ENCODE peak calls at places on chromosomes 6 and 20, in eight cellular contexts. F is SK-N-SH, P is HepG2, T is endothelial cell of umbilical vein, E is stomach, Y is suprapubic skin, X is HCT116, B is sigmoid colon. A is an unnamed sample. For H3K4me1, the result is how much of the 10 kb centered on the place peaks cover.

GRCh38 chr6:27617700-27618689 is 145.1 kb upstream of the ZNF184 start:
- DNase-seq in F (no peak), P (no peak), T (peak), E (no peak), Y (no peak), X (peak), B (no peak), A (no peak)

GRCh38 chr6:98844244-98845161 is 10.1 kb downstream of the POU3F2 start:
- DNase-seq in F (peak), P (no peak), T (no peak), E (no peak), Y (no peak), X (no peak), B (no peak), A (no peak)

GRCh38 chr6:30344868-30345671 is at the start of gene RPP21:
- DNase-seq in F (peak), P (peak), T (peak), E (peak), Y (peak), X (peak), B (peak), A (peak)

GRCh38 chr6:139650941-139651340 is 276.5 kb upstream of the CITED2 start:
- DNase-seq in F (peak), P (no peak), T (no peak), E (no peak), Y (no peak), X (no peak), B (no peak), A (no peak)

GRCh38 chr20:54294094-54294493 is 86.2 kb downstream of the PFDN4 start:
- DNase-seq in F (no peak), P (no peak), T (no peak), E (no peak), Y (no peak), X (no peak), B (no peak), A (no peak)

GRCh38 chr6:87832025-87832825 is 130.2 kb upstream of the AKIRIN2 start:
- DNase-seq in F (peak), P (no peak), T (peak), E (no peak), Y (no peak), X (no peak), B (no peak), A (no peak)

GRCh38 chr20:52747736-52748135 is 224.4 kb upstream of the TSHZ2 start:
- DNase-seq in F (peak), P (peak), T (no peak), E (no peak), Y (no peak), X (no peak), B (no peak), A (no peak)

GRCh38 chr6:31558631-31559500 is 11.5 kb downstream of the NFKBIL1 start:
- DNase-seq in F (no peak), P (no peak), T (peak), E (no peak), Y (no peak), X (no peak), B (peak), A (no peak)

GRCh38 chr20:9407805-9408421 is 106.5 kb upstream of the LAMP5 start:
- DNase-seq in F (peak), P (peak), T (peak), E (peak), Y (no peak), X (peak), B (no peak), A (peak)

GRCh38 chr6:141758430-141758829 is 374.3 kb upstream of the GJE1 start:
- DNase-seq in F (no peak), P (no peak), T (no peak), E (no peak), Y (no peak), X (no peak), B (no peak), A (no peak)

GRCh38 chr6:141752677-141753076 is 380.0 kb upstream of the GJE1 start:
- DNase-seq in F (no peak), P (no peak), T (no peak), E (no peak), Y (no peak), X (no peak), B (no peak), A (no peak)

GRCh38 chr6:141753180-141753579 is 379.5 kb upstream of the GJE1 start:
- DNase-seq in F (no peak), P (no peak), T (no peak), E (no peak), Y (no peak), X (no peak), B (no peak), A (no peak)
- TF ChIP-seq POLR2AphosphoS5 in F (no peak), P (no peak), T (no peak), E (no peak), Y (no peak), X (no peak), B (no peak), A (no peak)

DNA sequence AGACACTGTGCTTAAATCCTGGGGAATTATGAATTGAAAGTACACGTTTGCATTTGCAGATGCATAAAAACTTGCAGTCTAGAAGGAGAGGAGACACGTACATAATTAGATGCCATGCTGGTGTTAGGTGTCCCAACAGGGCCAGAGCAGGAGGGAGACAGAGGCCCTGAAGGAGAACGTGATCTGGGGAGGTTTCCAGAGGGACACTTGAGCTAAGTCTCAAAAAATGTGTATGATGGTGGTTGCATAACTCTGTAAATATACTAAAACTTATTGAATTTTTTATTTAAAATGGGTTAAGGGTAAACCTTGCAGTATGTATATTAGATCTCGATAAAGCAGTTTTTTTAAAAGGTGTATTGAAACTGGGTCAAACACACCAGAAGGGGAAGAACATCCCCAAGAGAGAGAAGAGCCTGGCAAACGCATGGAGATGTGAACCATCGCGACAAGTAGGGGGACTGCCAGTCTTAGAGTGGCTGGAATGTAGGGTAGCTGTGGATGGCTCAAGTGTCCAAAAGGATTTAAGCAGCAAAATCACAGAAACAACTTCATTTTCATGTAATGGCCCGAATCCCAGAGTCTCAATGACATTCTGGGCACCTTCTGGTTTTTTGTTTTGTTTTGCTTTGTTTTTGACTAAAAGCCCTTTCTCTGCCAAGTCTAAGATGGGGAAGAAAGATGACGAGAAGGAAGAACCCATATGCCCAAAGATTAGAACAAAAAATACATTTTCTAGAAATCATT is 15.3 kb downstream of the TRAF3IP2 start:
- DNase-seq in F (no peak), P (no peak), T (no peak), E (no peak), Y (no peak), X (no peak), B (no peak), A (no peak)
- H3K4me1 ChIP-seq in F (under half), P (under half), T (under half), E (half or more), Y (half or more), X (half or more), B (under half), A (under half)

DNA sequence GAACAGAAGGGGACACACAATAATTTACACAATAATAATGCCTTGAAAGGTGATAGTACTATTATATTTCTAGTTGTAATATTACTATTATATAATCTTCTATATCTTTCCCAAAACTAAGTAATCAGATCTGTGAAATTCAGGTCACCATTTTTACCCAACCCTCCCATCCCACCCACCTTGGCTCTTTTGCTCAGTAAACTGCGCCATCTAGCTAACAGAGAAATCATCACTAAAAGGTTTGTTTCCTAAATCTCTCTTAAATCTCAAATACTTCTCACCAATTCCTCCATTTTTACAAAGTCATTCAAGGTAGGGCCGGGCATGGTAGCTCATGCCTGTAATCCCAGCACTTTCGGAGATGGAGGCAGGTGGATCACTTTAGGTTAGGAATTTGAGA is 83.4 kb downstream of the CDK19 start:
- DNase-seq in F (no peak), P (no peak), T (no peak), E (no peak), Y (no peak), X (no peak), B (no peak), A (no peak)
- TF ChIP-seq CTCF in F (no peak), P (peak), T (no peak), E (no peak), Y (no peak), X (no peak), B (no peak), A (no peak)

GRCh38 chr6:40791004-40791403 is 203.8 kb upstream of the LRFN2 start:
- DNase-seq in F (no peak), P (no peak), T (no peak), E (no peak), Y (no peak), X (peak), B (no peak), A (no peak)
- TF ChIP-seq POLR2AphosphoS5 in F (no peak), P (no peak), T (no peak), E (no peak), Y (no peak), X (no peak), B (no peak), A (no peak)

GRCh38 chr6:14655990-14656640 is 538.5 kb downstream of the CD83 start:
- DNase-seq in F (no peak), P (no peak), T (no peak), E (no peak), Y (no peak), X (no peak), B (no peak), A (no peak)

GRCh38 chr6:14658909-14659561 is 541.5 kb downstream of the CD83 start:
- DNase-seq in F (no peak), P (no peak), T (no peak), E (no peak), Y (no peak), X (no peak), B (no peak), A (no peak)

GRCh38 chr6:14656676-14657075 is 539.1 kb downstream of the CD83 start:
- DNase-seq in F (no peak), P (no peak), T (no peak), E (no peak), Y (no peak), X (no peak), B (no peak), A (no peak)

GRCh38 chr6:14655201-14655988 is 537.8 kb downstream of the CD83 start:
- DNase-seq in F (no peak), P (no peak), T (no peak), E (no peak), Y (no peak), X (no peak), B (no peak), A (no peak)

GRCh38 chr6:14658030-14658429 is 540.5 kb downstream of the CD83 start:
- DNase-seq in F (no peak), P (no peak), T (no peak), E (no peak), Y (no peak), X (no peak), B (no peak), A (no peak)
- H3K4me1 ChIP-seq in F (under half), P (under half), T (under half), E (under half), Y (under half), X (under half), B (under half), A (under half)

DNA sequence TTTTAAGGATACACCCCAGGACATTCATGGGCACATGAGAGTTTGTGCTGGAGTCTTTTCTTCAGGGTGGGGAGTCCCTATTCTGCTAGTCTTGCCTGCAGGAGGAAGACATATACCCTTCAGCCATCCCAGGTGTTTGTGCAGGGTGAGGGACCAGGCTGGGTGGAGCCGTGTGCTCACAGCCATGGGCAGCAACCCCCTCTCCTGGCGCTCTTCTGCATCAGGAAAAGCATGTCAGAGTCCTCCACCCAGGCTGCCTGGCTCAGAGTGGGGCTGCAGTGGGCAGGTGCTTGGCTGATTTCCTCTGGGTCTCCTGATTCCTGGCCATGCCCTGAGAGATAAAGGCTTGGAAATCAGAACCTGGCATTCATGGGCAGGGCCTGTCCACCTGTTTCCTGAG is 22.7 kb upstream of the MLN start:
- DNase-seq in F (no peak), P (no peak), T (no peak), E (peak), Y (no peak), X (no peak), B (no peak), A (no peak)
- TF ChIP-seq CTCF in F (no peak), P (peak), T (no peak), E (no peak), Y (no peak), X (no peak), B (no peak), A (no peak)

GRCh38 chr20:22717466-22717865 is 133.1 kb upstream of the FOXA2 start:
- DNase-seq in F (no peak), P (no peak), T (peak), E (peak), Y (no peak), X (no peak), B (no peak), A (no peak)
- TF ChIP-seq POLR2AphosphoS5 in F (no peak), P (no peak), T (peak), E (no peak), Y (no peak), X (no peak), B (no peak), A (no peak)

GRCh38 chr6:35725721-35726438 is 11.0 kb upstream of the ARMC12 start:
- DNase-seq in F (no peak), P (peak), T (no peak), E (peak), Y (peak), X (no peak), B (peak), A (peak)
- H3K4me1 ChIP-seq in F (under half), P (half or more), T (under half), E (half or more), Y (half or more), X (half or more), B (under half), A (half or more)

GRCh38 chr6:147222160-147222838 is 18.1 kb downstream of the STXBP5 start:
- DNase-seq in F (no peak), P (peak), T (peak), E (no peak), Y (no peak), X (no peak), B (no peak), A (no peak)
- TF ChIP-seq CTCF in F (peak), P (peak), T (peak), E (no peak), Y (peak), X (peak), B (peak), A (peak)

A was measured in prostate gland.